ENCODE peak calls at places on chromosomes 11 and 22, in eight cellular contexts. E is kidney glomerular epithelial cell; V is GF-D8; J is EH; R is activated T-helper 1 cell treated with Interleukin-2 at 50 U/mL for 16 hours; A is effector memory CD8-positive, alpha-beta T cell; B is iris pigment epithelial cell; S is foreskin melanocyte. M is an unnamed sample.

GRCh38 chr11:4191031-4191571 is 96.5 kb downstream of the RRM1 start:
- DNase-seq in E (no peak), V (no peak), J (no peak), R (no peak), A (no peak), B (no peak), S (no peak), M (peak)

GRCh38 chr11:78630561-78631303 is 56.1 kb upstream of the NARS2 start:
- DNase-seq in E (no peak), V (no peak), J (no peak), R (no peak), A (no peak), B (no peak), S (no peak), M (no peak)

GRCh38 chr11:27249208-27249509 is 113.9 kb downstream of the CCDC34 start:
- DNase-seq in E (no peak), V (no peak), J (no peak), R (no peak), A (no peak), B (no peak), S (no peak), M (no peak)

GRCh38 chr11:114058026-114058706 is 1.3 kb upstream of the ZBTB16 start:
- DNase-seq in E (no peak), V (no peak), J (no peak), R (no peak), A (no peak), B (peak), S (no peak), M (no peak)

GRCh38 chr22:30079952-30080533 is at the start of gene HORMAD2:
- DNase-seq in E (no peak), V (no peak), J (no peak), R (no peak), A (no peak), B (peak), S (no peak), M (no peak)

GRCh38 chr11:61782841-61783240 is 9.6 kb downstream of the TMEM258 start:
- DNase-seq in E (no peak), V (no peak), J (peak), R (no peak), A (no peak), B (no peak), S (no peak), M (no peak)

GRCh38 chr22:47174096-47174495 is 411.6 kb downstream of the TBC1D22A start:
- DNase-seq in E (no peak), V (no peak), J (no peak), R (no peak), A (no peak), B (no peak), S (no peak), M (no peak)

GRCh38 chr11:2795491-2795991 is 90.0 kb downstream of the CDKN1C start:
- DNase-seq in E (no peak), V (no peak), J (no peak), R (no peak), A (no peak), B (no peak), S (no peak), M (no peak)

GRCh38 chr11:65576232-65576866 is 496 bp downstream of the EHBP1L1 start:
- DNase-seq in E (no peak), V (no peak), J (no peak), R (no peak), A (no peak), B (no peak), S (no peak), M (no peak)

GRCh38 chr11:132131051-132131450 is 760.6 kb downstream of the NTM start:
- DNase-seq in E (no peak), V (no peak), J (no peak), R (no peak), A (no peak), B (no peak), S (no peak), M (no peak)

GRCh38 chr22:21092797-21093554 is 47.2 kb downstream of the LRRC74B start:
- DNase-seq in E (no peak), V (no peak), J (no peak), R (no peak), A (no peak), B (no peak), S (no peak), M (no peak)